ENCODE peak calls at places on chromosomes 7 and 10, in ten cellular contexts. X is right lobe of liver, R is Peyer's patch, D is body of pancreas, V is spleen, Q is stomach, M is A549, K is K562, S is tibial nerve, I is heart left ventricle. U is an unnamed sample.

GRCh38 chr7:152667900-152668440 is 8.0 kb downstream of the XRCC2 start:
- DNase-seq in X (no peak), R (no peak), D (no peak), V (no peak), Q (no peak), M (no peak), K (no peak), S (no peak), I (no peak), U (no peak)

GRCh38 chr10:36492590-36493510 is 632.5 kb upstream of the ANKRD30A start:
- DNase-seq in X (no peak), R (no peak), D (no peak), V (no peak), Q (no peak), M (no peak), K (no peak), S (no peak), I (no peak), U (no peak)

GRCh38 chr10:15743443-15743842 is 23.7 kb upstream of the ITGA8 start:
- DNase-seq in X (no peak), R (no peak), D (no peak), V (no peak), Q (no peak), M (no peak), K (no peak), S (no peak), I (no peak), U (no peak)

GRCh38 chr7:80439894-80440811 is 71.7 kb downstream of the GNAT3 start:
- DNase-seq in X (no peak), R (no peak), D (no peak), V (no peak), Q (no peak), M (no peak), K (no peak), S (no peak), I (no peak), U (no peak)

GRCh38 chr7:143381427-143382125 is 431 bp downstream of the ZYX start:
- DNase-seq in X (peak), R (peak), D (peak), V (peak), Q (peak), M (peak), K (peak), S (peak), I (peak), U (no peak)

GRCh38 chr10:102723989-102724388 is 9.6 kb downstream of the SFXN2 start:
- DNase-seq in X (no peak), R (no peak), D (no peak), V (no peak), Q (no peak), M (no peak), K (no peak), S (no peak), I (no peak), U (no peak)

GRCh38 chr10:86755740-86756510 is 494 bp upstream of the BMPR1A start:
- DNase-seq in X (peak), R (peak), D (peak), V (peak), Q (peak), M (peak), K (peak), S (peak), I (peak), U (no peak)

GRCh38 chr7:935321-936130 is 19.0 kb downstream of the ADAP1 start:
- DNase-seq in X (peak), R (no peak), D (no peak), V (peak), Q (no peak), M (no peak), K (no peak), S (no peak), I (no peak), U (no peak)

GRCh38 chr10:112721080-112721698 is 228.9 kb upstream of the TCF7L2 start:
- DNase-seq in X (no peak), R (no peak), D (peak), V (no peak), Q (no peak), M (peak), K (peak), S (no peak), I (no peak), U (no peak)

GRCh38 chr10:11539191-11539868 is 72.1 kb downstream of the USP6NL start:
- DNase-seq in X (no peak), R (no peak), D (no peak), V (no peak), Q (no peak), M (no peak), K (peak), S (no peak), I (no peak), U (no peak)

GRCh38 chr10:16195178-16195769 is 241.5 kb upstream of the PTER start:
- DNase-seq in X (no peak), R (no peak), D (no peak), V (no peak), Q (no peak), M (no peak), K (no peak), S (no peak), I (no peak), U (no peak)

GRCh38 chr10:44974628-44975431 is 3.8 kb downstream of the DEPP1 start:
- DNase-seq in X (peak), R (peak), D (peak), V (peak), Q (peak), M (peak), K (peak), S (peak), I (peak), U (no peak)

GRCh38 chr7:128266891-128267839 is 26.1 kb downstream of the LEP start:
- DNase-seq in X (no peak), R (no peak), D (peak), V (no peak), Q (peak), M (no peak), K (peak), S (peak), I (no peak), U (no peak)
- TF ChIP-seq CTCF in X (no peak), R (no peak), D (no peak), V (no peak), Q (no peak), M (no peak), K (peak), S (no peak), I (no peak), U (no peak)

DNA sequence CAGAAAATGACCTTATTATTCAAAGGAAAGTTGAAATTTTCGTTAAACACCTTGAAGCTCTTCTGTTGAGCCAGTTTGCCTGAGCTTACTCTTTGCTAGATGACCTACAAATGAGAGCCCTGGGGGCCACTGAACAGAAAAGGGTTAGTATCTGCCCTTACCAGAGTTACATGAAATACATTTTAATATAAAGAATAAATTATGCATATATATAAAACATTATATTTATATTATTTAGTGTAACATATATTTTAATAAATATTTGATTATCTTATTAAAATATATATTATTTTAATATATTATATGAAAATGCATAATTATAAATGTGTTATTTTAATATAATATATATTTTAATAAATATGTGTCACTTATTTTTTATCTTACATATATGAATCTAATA is 628.4 kb upstream of the TPK1 start:
- DNase-seq in X (no peak), R (no peak), D (no peak), V (no peak), Q (no peak), M (no peak), K (no peak), S (no peak), I (no peak), U (no peak)
- TF ChIP-seq POLR2A in X (no peak), R (no peak), D (no peak), V (no peak), Q (no peak), M (no peak), K (no peak), S (no peak), I (no peak), U (no peak)

GRCh38 chr10:9302142-9302746 is 1247.8 kb downstream of the GATA3 start:
- DNase-seq in X (no peak), R (no peak), D (no peak), V (no peak), Q (no peak), M (peak), K (peak), S (no peak), I (no peak), U (no peak)
- TF ChIP-seq CTCF in X (peak), R (peak), D (peak), V (no peak), Q (peak), M (peak), K (peak), S (peak), I (peak), U (peak)

GRCh38 chr7:4641091-4641666 is 40.9 kb upstream of the FOXK1 start:
- DNase-seq in X (no peak), R (no peak), D (peak), V (no peak), Q (no peak), M (no peak), K (no peak), S (no peak), I (no peak), U (no peak)

GRCh38 chr7:4642468-4643203 is 39.5 kb upstream of the FOXK1 start:
- DNase-seq in X (no peak), R (no peak), D (no peak), V (no peak), Q (no peak), M (no peak), K (peak), S (no peak), I (no peak), U (no peak)

GRCh38 chr7:4638781-4639575 is 43.1 kb upstream of the FOXK1 start:
- DNase-seq in X (no peak), R (no peak), D (no peak), V (no peak), Q (no peak), M (no peak), K (no peak), S (no peak), I (no peak), U (no peak)

GRCh38 chr7:4645241-4645640 is 36.9 kb upstream of the FOXK1 start:
- DNase-seq in X (no peak), R (no peak), D (no peak), V (no peak), Q (no peak), M (no peak), K (no peak), S (no peak), I (no peak), U (no peak)

GRCh38 chr7:4641667-4642467 is 40.2 kb upstream of the FOXK1 start:
- DNase-seq in X (peak), R (peak), D (peak), V (peak), Q (peak), M (peak), K (peak), S (peak), I (peak), U (no peak)
- TF ChIP-seq POLR2A in X (peak), R (peak), D (peak), V (peak), Q (no peak), M (peak), K (peak), S (peak), I (no peak), U (peak)

DNA sequence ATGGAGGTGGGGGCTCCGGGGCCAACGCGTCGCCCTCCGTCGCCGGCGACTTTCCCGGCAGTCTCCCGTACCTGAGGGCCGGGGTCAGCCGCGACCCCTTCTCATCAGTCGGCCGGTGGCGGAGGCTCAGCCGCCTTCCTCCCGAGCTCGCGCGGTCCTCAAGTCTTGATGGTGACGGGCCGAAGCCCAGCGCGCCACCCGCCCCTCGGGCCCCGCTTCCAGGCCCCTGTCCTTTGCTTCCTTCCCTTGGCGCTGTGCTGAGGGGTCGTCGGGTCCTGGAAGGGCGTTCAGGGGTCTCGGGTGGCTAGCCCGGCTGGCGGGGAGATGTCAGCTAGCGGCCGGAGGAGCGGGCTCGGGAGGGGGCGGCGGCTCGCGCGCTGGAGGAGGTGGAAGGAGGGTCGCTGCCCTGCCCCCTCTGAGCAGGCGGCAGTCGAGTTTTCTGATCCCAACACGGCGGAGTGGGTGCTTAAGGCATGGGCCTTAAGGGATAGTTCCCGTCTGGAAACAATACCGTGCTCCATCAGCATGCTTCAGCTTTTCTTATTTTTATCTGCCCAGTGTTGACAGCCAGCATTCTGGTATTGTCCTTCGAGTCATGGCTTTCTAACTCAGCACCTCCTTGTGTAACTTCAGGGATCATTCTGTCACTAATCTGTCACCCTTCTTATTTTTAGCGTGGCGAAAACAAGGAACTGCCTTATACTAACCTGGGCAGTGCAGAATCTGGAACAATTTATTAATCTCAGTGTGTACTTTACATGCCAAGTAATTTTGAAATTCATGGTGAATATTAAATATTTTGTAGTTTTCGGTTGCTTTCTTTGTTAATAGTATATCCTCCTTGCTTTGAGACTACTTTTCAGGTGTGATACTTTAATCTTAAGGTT is 748 bp downstream of the PHTF2 start:
- DNase-seq in X (peak), R (no peak), D (peak), V (peak), Q (no peak), M (peak), K (peak), S (no peak), I (peak), U (no peak)
- TF ChIP-seq CTCF in X (peak), R (peak), D (no peak), V (no peak), Q (no peak), M (no peak), K (no peak), S (no peak), I (no peak), U (no peak)

GRCh38 chr10:6729071-6729773 is 149.1 kb upstream of the PRKCQ start:
- DNase-seq in X (no peak), R (no peak), D (no peak), V (no peak), Q (no peak), M (peak), K (no peak), S (no peak), I (no peak), U (no peak)
- TF ChIP-seq POLR2A in X (no peak), R (no peak), D (no peak), V (no peak), Q (no peak), M (no peak), K (no peak), S (no peak), I (no peak), U (no peak)

GRCh38 chr10:127196227-127196954 is at the start of gene INSYN2A:
- DNase-seq in X (peak), R (peak), D (peak), V (no peak), Q (no peak), M (peak), K (no peak), S (no peak), I (peak), U (no peak)
- TF ChIP-seq CTCF in X (no peak), R (no peak), D (no peak), V (no peak), Q (no peak), M (peak), K (no peak), S (no peak), I (peak), U (no peak)

U was measured in vagina.